ENCODE peak calls at places on chromosome 19, in eight cellular contexts. One of them, this sample, is unnamed.

GRCh38 chr19:1860133-1860775 is 3.1 kb downstream of the KLF16 start:
- DNase-seq in H1: peak; percentile 61
- DNase-seq in transverse colon: peak; percentile 85
- DNase-seq in breast epithelium: peak; percentile 72
- DNase-seq in sigmoid colon: peak; percentile 86
- DNase-seq in HCT116: no peak
- DNase-seq in stomach: no peak
- DNase-seq in GM12878: no peak
- DNase-seq in this sample: no peak

GRCh38 chr19:57350877-57351805 is at the start of gene ZNF304:
- DNase-seq in H1: peak; percentile 86
- DNase-seq in transverse colon: peak; percentile 92
- DNase-seq in breast epithelium: peak; percentile 94
- DNase-seq in sigmoid colon: peak; percentile 97
- DNase-seq in HCT116: peak; percentile 91
- DNase-seq in stomach: peak; percentile 93
- DNase-seq in GM12878: peak; percentile 73
- DNase-seq in this sample: peak; percentile 96

GRCh38 chr19:10565028-10565566 is 713 bp downstream of the KRI1 start:
- DNase-seq in H1: no peak
- DNase-seq in transverse colon: peak; percentile 55
- DNase-seq in breast epithelium: peak; percentile 32
- DNase-seq in sigmoid colon: peak; percentile 77
- DNase-seq in HCT116: no peak
- DNase-seq in stomach: peak; percentile 35
- DNase-seq in GM12878: no peak
- DNase-seq in this sample: peak; percentile 76

GRCh38 chr19:46022061-46022430 is 807 bp downstream of the PGLYRP1 start:
- DNase-seq in H1: no peak
- DNase-seq in transverse colon: no peak
- DNase-seq in breast epithelium: no peak
- DNase-seq in sigmoid colon: no peak
- DNase-seq in HCT116: no peak
- DNase-seq in stomach: no peak
- DNase-seq in GM12878: no peak
- DNase-seq in this sample: no peak

GRCh38 chr19:12112238-12112637 is 27.9 kb downstream of the ZNF20 start:
- DNase-seq in H1: no peak
- DNase-seq in transverse colon: no peak
- DNase-seq in breast epithelium: no peak
- DNase-seq in sigmoid colon: no peak
- DNase-seq in HCT116: no peak
- DNase-seq in stomach: no peak
- DNase-seq in GM12878: no peak
- DNase-seq in this sample: no peak

GRCh38 chr19:35039881-35040456 is 1.6 kb upstream of the HPN start:
- DNase-seq in H1: peak; percentile 66
- DNase-seq in transverse colon: no peak
- DNase-seq in breast epithelium: no peak
- DNase-seq in sigmoid colon: no peak
- DNase-seq in HCT116: no peak
- DNase-seq in stomach: no peak
- DNase-seq in GM12878: no peak
- DNase-seq in this sample: peak; percentile 19

GRCh38 chr19:45406957-45407375 is 522 bp downstream of the POLR1G start:
- DNase-seq in H1: no peak
- DNase-seq in transverse colon: no peak
- DNase-seq in breast epithelium: no peak
- DNase-seq in sigmoid colon: no peak
- DNase-seq in HCT116: no peak
- DNase-seq in stomach: no peak
- DNase-seq in GM12878: no peak
- DNase-seq in this sample: no peak

GRCh38 chr19:12567951-12568350 is 16.7 kb upstream of the ZNF564 start:
- DNase-seq in H1: no peak
- DNase-seq in transverse colon: no peak
- DNase-seq in breast epithelium: no peak
- DNase-seq in sigmoid colon: no peak
- DNase-seq in HCT116: no peak
- DNase-seq in stomach: no peak
- DNase-seq in GM12878: no peak
- DNase-seq in this sample: no peak

GRCh38 chr19:32532233-32532632 is 48.8 kb upstream of the PDCD5 start:
- DNase-seq in H1: no peak
- DNase-seq in transverse colon: no peak
- DNase-seq in breast epithelium: no peak
- DNase-seq in sigmoid colon: no peak
- DNase-seq in HCT116: no peak
- DNase-seq in stomach: no peak
- DNase-seq in GM12878: no peak
- DNase-seq in this sample: no peak

GRCh38 chr19:58218899-58219298 is 9.8 kb upstream of the ZNF544 start:
- DNase-seq in H1: peak; percentile 60
- DNase-seq in transverse colon: no peak
- DNase-seq in breast epithelium: no peak
- DNase-seq in sigmoid colon: no peak
- DNase-seq in HCT116: peak; percentile 40
- DNase-seq in stomach: no peak
- DNase-seq in GM12878: no peak
- DNase-seq in this sample: no peak

GRCh38 chr19:6736169-6736916 is 1.0 kb downstream of the GPR108 start:
- DNase-seq in H1: peak; percentile 76
- DNase-seq in transverse colon: peak; percentile 84
- DNase-seq in breast epithelium: peak; percentile 73
- DNase-seq in sigmoid colon: peak; percentile 93
- DNase-seq in HCT116: peak; percentile 81
- DNase-seq in stomach: peak; percentile 75
- DNase-seq in GM12878: peak; percentile 67
- DNase-seq in this sample: peak; percentile 53

GRCh38 chr19:56333506-56333905 is 18.9 kb upstream of the ZSCAN5A start:
- DNase-seq in H1: peak; percentile 49
- DNase-seq in transverse colon: peak; percentile 54
- DNase-seq in breast epithelium: no peak
- DNase-seq in sigmoid colon: no peak
- DNase-seq in HCT116: peak; percentile 48
- DNase-seq in stomach: peak; percentile 51
- DNase-seq in GM12878: no peak
- DNase-seq in this sample: no peak

GRCh38 chr19:48734625-48735024 is 5.8 kb downstream of the RASIP1 start:
- DNase-seq in H1: no peak
- DNase-seq in transverse colon: no peak
- DNase-seq in breast epithelium: no peak
- DNase-seq in sigmoid colon: no peak
- DNase-seq in HCT116: no peak
- DNase-seq in stomach: no peak
- DNase-seq in GM12878: no peak
- DNase-seq in this sample: no peak

GRCh38 chr19:48737360-48737998 is 2.9 kb downstream of the RASIP1 start:
- DNase-seq in H1: no peak
- DNase-seq in transverse colon: no peak
- DNase-seq in breast epithelium: no peak
- DNase-seq in sigmoid colon: no peak
- DNase-seq in HCT116: no peak
- DNase-seq in stomach: peak; percentile 78
- DNase-seq in GM12878: no peak
- DNase-seq in this sample: no peak

GRCh38 chr19:48738557-48739399 is 1.6 kb downstream of the RASIP1 start:
- DNase-seq in H1: peak; percentile 99
- DNase-seq in transverse colon: peak; percentile 97
- DNase-seq in breast epithelium: peak; percentile 90
- DNase-seq in sigmoid colon: peak; percentile 96
- DNase-seq in HCT116: peak; percentile 82
- DNase-seq in stomach: peak; percentile 96
- DNase-seq in GM12878: peak; percentile 11
- DNase-seq in this sample: peak; percentile 95

GRCh38 chr19:48731452-48731851 is 9.0 kb downstream of the RASIP1 start:
- DNase-seq in H1: no peak
- DNase-seq in transverse colon: no peak
- DNase-seq in breast epithelium: no peak
- DNase-seq in sigmoid colon: no peak
- DNase-seq in HCT116: no peak
- DNase-seq in stomach: no peak
- DNase-seq in GM12878: no peak
- DNase-seq in this sample: no peak

GRCh38 chr19:48735031-48735615 is 5.3 kb downstream of the RASIP1 start:
- DNase-seq in H1: peak; percentile 88
- DNase-seq in transverse colon: peak; percentile 49
- DNase-seq in breast epithelium: no peak
- DNase-seq in sigmoid colon: no peak
- DNase-seq in HCT116: no peak
- DNase-seq in stomach: no peak
- DNase-seq in GM12878: no peak
- DNase-seq in this sample: peak; percentile 53
- TF ChIP-seq POLR2AphosphoS5 in H1: no peak
- TF ChIP-seq POLR2AphosphoS5 in transverse colon: no peak
- TF ChIP-seq POLR2AphosphoS5 in breast epithelium: no peak
- TF ChIP-seq POLR2AphosphoS5 in sigmoid colon: no peak
- TF ChIP-seq POLR2AphosphoS5 in HCT116: no peak
- TF ChIP-seq POLR2AphosphoS5 in stomach: no peak
- TF ChIP-seq POLR2AphosphoS5 in GM12878: no peak
- TF ChIP-seq POLR2AphosphoS5 in this sample: no peak

GRCh38 chr19:492091-492531 is 4.2 kb upstream of the MADCAM1 start:
- DNase-seq in H1: no peak
- DNase-seq in transverse colon: no peak
- DNase-seq in breast epithelium: no peak
- DNase-seq in sigmoid colon: no peak
- DNase-seq in HCT116: no peak
- DNase-seq in stomach: no peak
- DNase-seq in GM12878: no peak
- DNase-seq in this sample: no peak

GRCh38 chr19:495047-495439 is 1.2 kb upstream of the MADCAM1 start:
- DNase-seq in H1: no peak
- DNase-seq in transverse colon: no peak
- DNase-seq in breast epithelium: no peak
- DNase-seq in sigmoid colon: no peak
- DNase-seq in HCT116: no peak
- DNase-seq in stomach: no peak
- DNase-seq in GM12878: no peak
- DNase-seq in this sample: peak; percentile 38

GRCh38 chr19:494171-495046 is 1.9 kb upstream of the MADCAM1 start:
- DNase-seq in H1: no peak
- DNase-seq in transverse colon: no peak
- DNase-seq in breast epithelium: no peak
- DNase-seq in sigmoid colon: no peak
- DNase-seq in HCT116: no peak
- DNase-seq in stomach: no peak
- DNase-seq in GM12878: no peak
- DNase-seq in this sample: no peak

GRCh38 chr19:495440-496332 is 600 bp upstream of the MADCAM1 start:
- DNase-seq in H1: peak; percentile 98
- DNase-seq in transverse colon: no peak
- DNase-seq in breast epithelium: no peak
- DNase-seq in sigmoid colon: no peak
- DNase-seq in HCT116: no peak
- DNase-seq in stomach: no peak
- DNase-seq in GM12878: no peak
- DNase-seq in this sample: no peak

GRCh38 chr19:493391-494170 is 2.7 kb upstream of the MADCAM1 start:
- DNase-seq in H1: no peak
- DNase-seq in transverse colon: no peak
- DNase-seq in breast epithelium: no peak
- DNase-seq in sigmoid colon: no peak
- DNase-seq in HCT116: no peak
- DNase-seq in stomach: no peak
- DNase-seq in GM12878: no peak
- DNase-seq in this sample: peak; percentile 39
- TF ChIP-seq POLR2A in H1: no peak
- TF ChIP-seq POLR2A in transverse colon: no peak
- TF ChIP-seq POLR2A in breast epithelium: no peak
- TF ChIP-seq POLR2A in sigmoid colon: no peak
- TF ChIP-seq POLR2A in HCT116: no peak
- TF ChIP-seq POLR2A in stomach: no peak
- TF ChIP-seq POLR2A in GM12878: no peak
- TF ChIP-seq POLR2A in this sample: no peak

DNA sequence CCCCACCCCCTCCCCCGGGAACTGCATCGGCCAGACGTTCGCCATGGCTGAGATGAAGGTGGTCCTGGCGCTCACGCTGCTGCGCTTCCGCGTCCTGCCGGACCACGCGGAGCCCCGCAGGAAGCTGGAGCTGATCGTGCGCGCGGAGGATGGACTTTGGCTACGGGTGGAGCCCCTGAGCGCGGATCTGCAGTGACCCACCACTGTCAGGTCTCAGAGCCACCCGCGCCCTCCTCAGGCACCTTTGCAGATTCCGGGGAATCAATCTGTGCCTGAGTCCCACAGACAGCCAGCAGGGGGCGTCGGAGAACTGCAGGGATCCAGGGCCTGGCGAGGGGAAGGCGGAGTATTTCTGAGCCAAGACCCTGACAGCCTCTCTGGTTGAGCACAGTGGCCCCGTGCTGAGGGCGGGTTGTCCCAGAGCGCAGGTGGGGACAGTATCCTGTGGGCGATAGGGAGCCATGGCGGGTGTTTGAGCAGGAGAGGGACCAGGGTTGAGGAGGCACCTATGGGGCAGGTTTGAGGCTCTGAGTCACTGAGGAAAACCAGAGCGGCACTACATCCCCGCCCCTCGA is 30.4 kb upstream of the CYP4F8 start:
- DNase-seq in H1: peak; percentile 91
- DNase-seq in transverse colon: peak; percentile 82
- DNase-seq in breast epithelium: peak; percentile 54
- DNase-seq in sigmoid colon: peak; percentile 77
- DNase-seq in HCT116: peak; percentile 67
- DNase-seq in stomach: peak; percentile 83
- DNase-seq in GM12878: no peak
- DNase-seq in this sample: peak; percentile 82
- H3K9me3 ChIP-seq in H1: peaks cover 8% of the 10 kb centered on the region
- H3K9me3 ChIP-seq in transverse colon: no peaks in the 10 kb centered on the region
- H3K9me3 ChIP-seq in breast epithelium: no peaks in the 10 kb centered on the region
- H3K9me3 ChIP-seq in sigmoid colon: no peaks in the 10 kb centered on the region
- H3K9me3 ChIP-seq in HCT116: no peaks in the 10 kb centered on the region
- H3K9me3 ChIP-seq in stomach: no peaks in the 10 kb centered on the region
- H3K9me3 ChIP-seq in GM12878: no peaks in the 10 kb centered on the region
- H3K9me3 ChIP-seq in this sample: no peaks in the 10 kb centered on the region

DNA sequence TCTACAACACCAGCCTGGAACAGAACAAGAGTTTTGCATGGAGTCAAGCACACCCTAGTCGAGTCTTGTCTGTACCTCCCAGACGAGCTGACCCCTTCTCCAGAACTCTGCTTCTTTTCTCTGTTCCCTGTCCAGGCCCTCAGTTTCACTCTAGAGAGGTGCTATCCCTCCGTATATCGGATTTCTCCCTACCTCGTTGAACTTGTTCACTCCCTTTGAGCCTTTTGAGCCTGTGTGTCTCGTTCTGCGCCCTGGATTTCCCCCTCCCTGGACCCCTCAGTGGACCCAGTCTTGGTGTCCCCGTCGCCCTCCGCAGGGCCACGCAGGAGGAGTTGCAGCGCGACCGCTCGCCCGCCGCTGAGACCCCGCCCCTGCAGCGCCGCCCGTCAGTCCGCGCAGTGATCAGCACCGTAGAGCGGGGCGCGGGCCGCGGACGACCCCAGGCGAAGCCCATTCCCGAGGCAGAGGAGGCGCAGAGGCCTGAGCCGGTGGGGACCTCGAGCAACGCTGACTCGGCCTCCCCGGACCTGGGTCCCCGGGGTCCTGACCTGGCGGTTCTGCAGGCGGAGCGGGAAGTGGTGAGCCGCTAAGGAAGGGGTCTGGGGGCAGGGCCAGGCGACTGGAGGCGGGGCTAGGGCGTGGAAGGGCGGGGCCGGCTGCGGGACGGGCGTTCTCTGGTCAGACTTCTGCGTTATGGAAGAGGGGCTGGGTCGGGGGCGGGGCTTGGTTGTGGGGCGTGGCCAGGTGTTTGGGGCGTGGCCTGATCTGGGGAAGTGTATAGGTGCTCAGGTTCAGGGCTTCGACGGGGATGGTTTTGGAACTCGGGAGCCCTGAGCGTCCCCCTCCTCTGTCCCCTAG is 5.5 kb downstream of the EPS8L1 start:
- DNase-seq in H1: peak; percentile 99
- DNase-seq in transverse colon: peak; percentile 93
- DNase-seq in breast epithelium: peak; percentile 80
- DNase-seq in sigmoid colon: no peak
- DNase-seq in HCT116: peak; percentile 86
- DNase-seq in stomach: peak; percentile 66
- DNase-seq in GM12878: peak; percentile 35
- DNase-seq in this sample: peak; percentile 91
- TF ChIP-seq POLR2AphosphoS5 in H1: no peak
- TF ChIP-seq POLR2AphosphoS5 in transverse colon: peak; percentile 66
- TF ChIP-seq POLR2AphosphoS5 in breast epithelium: no peak
- TF ChIP-seq POLR2AphosphoS5 in sigmoid colon: no peak
- TF ChIP-seq POLR2AphosphoS5 in HCT116: peak; percentile 63
- TF ChIP-seq POLR2AphosphoS5 in stomach: no peak
- TF ChIP-seq POLR2AphosphoS5 in GM12878: no peak
- TF ChIP-seq POLR2AphosphoS5 in this sample: peak; percentile 33